ENCODE peak calls at places on chromosomes 2 and 18, in nine cellular contexts. U, J, X, K, H, C, G, Z and L are unnamed samples.

GRCh38 chr2:158958365-158958764 is 10.1 kb upstream of the TANC1 start:
- DNase-seq in U (no peak), J (no peak), X (no peak), K (no peak), H (no peak), C (no peak), G (no peak), Z (no peak), L (no peak)

GRCh38 chr2:227716501-227716900 is 1.3 kb downstream of the SLC19A3 start:
- DNase-seq in U (no peak), J (no peak), X (no peak), K (no peak), H (no peak), C (no peak), G (no peak), Z (no peak), L (no peak)

GRCh38 chr2:67997528-67998267 is 65.1 kb downstream of the C1D start:
- DNase-seq in U (no peak), J (peak), X (no peak), K (no peak), H (no peak), C (peak), G (peak), Z (no peak), L (no peak)

GRCh38 chr2:113324684-113325160 is 46.0 kb upstream of the PAX8 start:
- DNase-seq in U (no peak), J (peak), X (peak), K (peak), H (peak), C (peak), G (peak), Z (no peak), L (peak)

GRCh38 chr2:85594715-85595377 is 699 bp upstream of the RNF181 start:
- DNase-seq in U (no peak), J (no peak), X (no peak), K (no peak), H (no peak), C (no peak), G (no peak), Z (no peak), L (no peak)

GRCh38 chr2:72144746-72145657 is 2.7 kb downstream of the CYP26B1 start:
- DNase-seq in U (no peak), J (no peak), X (peak), K (peak), H (peak), C (peak), G (no peak), Z (peak), L (peak)

GRCh38 chr2:235430366-235431083 is 63.3 kb upstream of the AGAP1 start:
- DNase-seq in U (no peak), J (no peak), X (no peak), K (no peak), H (no peak), C (no peak), G (no peak), Z (no peak), L (no peak)

GRCh38 chr2:190119948-190120347 is 57.4 kb upstream of the MSTN start:
- DNase-seq in U (no peak), J (no peak), X (no peak), K (no peak), H (no peak), C (no peak), G (no peak), Z (no peak), L (peak)

GRCh38 chr2:133948610-133949290 is 305.1 kb upstream of the MGAT5 start:
- DNase-seq in U (no peak), J (no peak), X (no peak), K (peak), H (no peak), C (no peak), G (no peak), Z (no peak), L (no peak)

GRCh38 chr2:68997401-68997800 is 15.6 kb upstream of the ANTXR1 start:
- DNase-seq in U (no peak), J (no peak), X (no peak), K (no peak), H (no peak), C (no peak), G (no peak), Z (no peak), L (no peak)

GRCh38 chr2:241073166-241074064 is 28.7 kb downstream of the MTERF4 start:
- DNase-seq in U (no peak), J (no peak), X (no peak), K (no peak), H (peak), C (no peak), G (no peak), Z (no peak), L (no peak)

GRCh38 chr2:109238580-109238979 is 109.6 kb downstream of the SH3RF3 start:
- DNase-seq in U (peak), J (peak), X (no peak), K (no peak), H (no peak), C (peak), G (peak), Z (no peak), L (peak)

GRCh38 chr2:63488118-63488713 is 100.1 kb downstream of the WDPCP start:
- DNase-seq in U (peak), J (no peak), X (peak), K (peak), H (peak), C (peak), G (peak), Z (no peak), L (peak)

GRCh38 chr2:46349115-46349547 is 51.9 kb downstream of the EPAS1 start:
- DNase-seq in U (no peak), J (no peak), X (no peak), K (no peak), H (no peak), C (no peak), G (no peak), Z (no peak), L (no peak)

GRCh38 chr2:143702931-143703330 is 573.7 kb downstream of the ARHGAP15 start:
- DNase-seq in U (no peak), J (no peak), X (no peak), K (no peak), H (no peak), C (no peak), G (no peak), Z (no peak), L (no peak)

GRCh38 chr18:49628119-49628518 is 66.3 kb downstream of the LIPG start:
- DNase-seq in U (no peak), J (no peak), X (no peak), K (no peak), H (no peak), C (peak), G (no peak), Z (no peak), L (no peak)

GRCh38 chr18:3207565-3207964 is 12.2 kb downstream of the MYOM1 start:
- DNase-seq in U (no peak), J (no peak), X (no peak), K (no peak), H (no peak), C (peak), G (no peak), Z (no peak), L (peak)

GRCh38 chr2:2271471-2271941 is 59.6 kb downstream of the MYT1L start:
- DNase-seq in U (no peak), J (no peak), X (no peak), K (no peak), H (no peak), C (peak), G (peak), Z (no peak), L (peak)

GRCh38 chr2:38220164-38220563 is 144.2 kb upstream of the CYP1B1 start:
- DNase-seq in U (no peak), J (no peak), X (no peak), K (no peak), H (no peak), C (no peak), G (no peak), Z (no peak), L (no peak)

GRCh38 chr2:113977660-113978523 is 88.0 kb downstream of the ACTR3 start:
- DNase-seq in U (no peak), J (peak), X (no peak), K (no peak), H (peak), C (peak), G (peak), Z (no peak), L (peak)

GRCh38 chr2:134943540-134943939 is 24.9 kb downstream of the CCNT2 start:
- DNase-seq in U (peak), J (no peak), X (no peak), K (no peak), H (no peak), C (no peak), G (no peak), Z (no peak), L (no peak)

GRCh38 chr2:145811467-145812162 is 1291.7 kb upstream of the ZEB2 start:
- DNase-seq in U (no peak), J (no peak), X (no peak), K (no peak), H (no peak), C (peak), G (no peak), Z (no peak), L (no peak)

GRCh38 chr18:11883153-11883552 is 25.0 kb downstream of the MPPE1 start:
- DNase-seq in U (peak), J (no peak), X (no peak), K (no peak), H (no peak), C (no peak), G (no peak), Z (no peak), L (no peak)

GRCh38 chr2:186544255-186544675 is 45.6 kb upstream of the ITGAV start:
- DNase-seq in U (peak), J (peak), X (no peak), K (peak), H (peak), C (peak), G (peak), Z (no peak), L (peak)

GRCh38 chr2:205685314-205686230 is 3.3 kb downstream of the NRP2 start:
- DNase-seq in U (no peak), J (no peak), X (peak), K (peak), H (peak), C (peak), G (peak), Z (no peak), L (peak)

GRCh38 chr2:68403199-68403644 is 38.1 kb downstream of the PLEK start:
- DNase-seq in U (peak), J (no peak), X (no peak), K (peak), H (no peak), C (no peak), G (no peak), Z (no peak), L (no peak)

GRCh38 chr2:74902281-74902860 is 56.1 kb upstream of the POLE4 start:
- DNase-seq in U (no peak), J (no peak), X (no peak), K (no peak), H (no peak), C (no peak), G (no peak), Z (no peak), L (no peak)

GRCh38 chr2:179981085-179981484 is 26.0 kb downstream of the CWC22 start:
- DNase-seq in U (no peak), J (peak), X (no peak), K (no peak), H (no peak), C (no peak), G (peak), Z (no peak), L (no peak)

GRCh38 chr2:9423922-9424272 is 443 bp downstream of the CPSF3 start:
- DNase-seq in U (peak), J (no peak), X (no peak), K (no peak), H (no peak), C (peak), G (peak), Z (no peak), L (no peak)

GRCh38 chr18:13139885-13140450 is 78.6 kb upstream of the LDLRAD4 start:
- DNase-seq in U (no peak), J (no peak), X (no peak), K (no peak), H (no peak), C (no peak), G (no peak), Z (no peak), L (no peak)

GRCh38 chr2:233480490-233481202 is 85.9 kb downstream of the USP40 start:
- DNase-seq in U (no peak), J (no peak), X (no peak), K (no peak), H (peak), C (no peak), G (peak), Z (peak), L (no peak)

GRCh38 chr2:161426416-161426787 is 10.3 kb downstream of the TBR1 start:
- DNase-seq in U (no peak), J (no peak), X (no peak), K (no peak), H (no peak), C (no peak), G (no peak), Z (no peak), L (peak)

GRCh38 chr2:126675637-126676036 is 19.7 kb downstream of the GYPC start:
- DNase-seq in U (no peak), J (no peak), X (no peak), K (no peak), H (no peak), C (no peak), G (no peak), Z (no peak), L (no peak)

GRCh38 chr18:63440219-63440618 is 17.9 kb upstream of the VPS4B start:
- DNase-seq in U (no peak), J (no peak), X (no peak), K (no peak), H (no peak), C (peak), G (no peak), Z (no peak), L (no peak)

GRCh38 chr18:55199291-55199963 is 240.2 kb upstream of the CCDC68 start:
- DNase-seq in U (no peak), J (no peak), X (no peak), K (no peak), H (no peak), C (peak), G (no peak), Z (no peak), L (peak)

GRCh38 chr2:226122067-226122466 is 677.6 kb downstream of the IRS1 start:
- DNase-seq in U (no peak), J (no peak), X (no peak), K (no peak), H (no peak), C (no peak), G (no peak), Z (no peak), L (no peak)

GRCh38 chr2:237488901-237489860 is 2.1 kb downstream of the MLPH start:
- DNase-seq in U (no peak), J (no peak), X (no peak), K (no peak), H (no peak), C (peak), G (peak), Z (no peak), L (peak)

GRCh38 chr2:191759200-191759507 is 81.2 kb downstream of the NABP1 start:
- DNase-seq in U (no peak), J (no peak), X (no peak), K (no peak), H (no peak), C (no peak), G (no peak), Z (no peak), L (no peak)

GRCh38 chr2:236265675-236266074 is 1.5 kb upstream of the ASB18 start:
- DNase-seq in U (no peak), J (no peak), X (no peak), K (no peak), H (no peak), C (no peak), G (no peak), Z (no peak), L (no peak)